ENCODE peak calls at places on chromosomes 3 and 15, in eight cellular contexts. V is NAMALWA; D is A549; E is iPS-NIHi11; T is CD8-positive, alpha-beta memory T cell; Z is colonic mucosa; A is NCI-H2171 treated with DMSO at 0.1 percent for 48 hours; H is hypothalamus. N is an unnamed sample.

GRCh38 chr3:185693985-185694675 is 108.0 kb downstream of the SENP2 start:
- DNase-seq in A (no peak), D (no peak), H (no peak), T (no peak), Z (no peak), V (no peak), E (no peak), N (no peak)

GRCh38 chr3:1583044-1583443 is 490.2 kb downstream of the CNTN6 start:
- DNase-seq in E (no peak), D (no peak), H (no peak), V (no peak), A (no peak), T (no peak), Z (no peak), N (no peak)

GRCh38 chr15:38048001-38048455 is 113.6 kb downstream of the TMCO5A start:
- DNase-seq in V (peak), Z (no peak), A (no peak), T (no peak), H (no peak), D (no peak), E (no peak), N (no peak)

GRCh38 chr3:35664460-35664919 is 25.2 kb downstream of the ARPP21 start:
- DNase-seq in E (peak), D (no peak), Z (no peak), T (no peak), A (peak), V (peak), H (peak), N (no peak)

GRCh38 chr3:51593697-51594096 is 55.2 kb downstream of the RAD54L2 start:
- DNase-seq in A (no peak), H (no peak), V (no peak), Z (no peak), D (no peak), E (no peak), T (no peak), N (no peak)

GRCh38 chr15:25680659-25680970 is 182.5 kb downstream of the ATP10A start:
- DNase-seq in A (no peak), D (no peak), Z (no peak), V (no peak), E (no peak), H (no peak), T (no peak), N (no peak)

GRCh38 chr15:67240235-67241131 is 14.0 kb downstream of the AAGAB start:
- DNase-seq in A (peak), D (peak), H (no peak), V (peak), E (peak), T (no peak), Z (no peak), N (peak)

GRCh38 chr3:177307391-177307790 is 110.1 kb upstream of the TBL1XR1 start:
- DNase-seq in T (no peak), E (no peak), H (no peak), D (no peak), V (no peak), Z (no peak), A (no peak), N (no peak)

GRCh38 chr3:69740103-69741021 is 1.1 kb downstream of the MITF start:
- DNase-seq in A (no peak), E (peak), T (no peak), H (no peak), D (no peak), Z (peak), V (no peak), N (no peak)

N was measured in T follicular helper cell.